ENCODE peak calls at places on chromosomes 6 and 20, in four cellular contexts. U is HepG2, W is A549, B is WTC11. E is an unnamed sample.

GRCh38 chr20:44348168-44348659 is 7.3 kb upstream of the HNF4A start:
- DNase-seq in U (no peak), W (no peak), B (no peak), E (no peak)

GRCh38 chr6:43624786-43625288 is 4.2 kb downstream of the GTPBP2 start:
- DNase-seq in U (no peak), W (no peak), B (no peak), E (no peak)

GRCh38 chr6:110039996-110040383 is 61.9 kb downstream of the GPR6 start:
- DNase-seq in B (peak), W (peak), U (no peak), E (no peak)

GRCh38 chr20:51223163-51223562 is 200.3 kb upstream of the KCNG1 start:
- DNase-seq in W (no peak), U (no peak), B (no peak), E (no peak)

GRCh38 chr6:38432479-38432878 is 207.2 kb downstream of the BTBD9 start:
- DNase-seq in W (no peak), B (no peak), U (no peak), E (no peak)

GRCh38 chr6:22610127-22610526 is 40.8 kb downstream of the HDGFL1 start:
- DNase-seq in W (no peak), B (no peak), U (no peak), E (no peak)

GRCh38 chr20:5642155-5642981 is 107.8 kb upstream of the SHLD1 start:
- DNase-seq in U (no peak), W (no peak), B (no peak), E (no peak)

GRCh38 chr6:142359271-142359960 is 57.6 kb downstream of the ADGRG6 start:
- DNase-seq in B (no peak), W (no peak), U (no peak), E (no peak)

GRCh38 chr6:142218441-142218840 is 71.4 kb downstream of the VTA1 start:
- DNase-seq in W (no peak), U (no peak), B (no peak), E (no peak)

GRCh38 chr6:138970856-138971425 is 17.1 kb downstream of the REPS1 start:
- DNase-seq in U (no peak), B (no peak), W (peak), E (no peak)
- TF ChIP-seq JUN in U (no peak), B (no peak), W (no peak), E (no peak)

GRCh38 chr20:60147004-60147403 is 188.8 kb downstream of the CDH26 start:
- DNase-seq in B (no peak), W (no peak), U (no peak), E (no peak)
- TF ChIP-seq HMGXB4 in B (no peak), W (no peak), U (no peak), E (no peak)

GRCh38 chr20:62219992-62220665 is at the start of gene HRH3:
- DNase-seq in W (no peak), B (peak), U (peak), E (peak)

GRCh38 chr20:62216636-62217566 is 3.2 kb downstream of the HRH3 start:
- DNase-seq in B (no peak), W (no peak), U (no peak), E (no peak)

GRCh38 chr20:62220666-62221568 is 839 bp upstream of the HRH3 start:
- DNase-seq in U (no peak), B (peak), W (no peak), E (no peak)

GRCh38 chr20:62217913-62218773 is 1.9 kb downstream of the HRH3 start:
- DNase-seq in B (no peak), W (no peak), U (no peak), E (no peak)

DNA sequence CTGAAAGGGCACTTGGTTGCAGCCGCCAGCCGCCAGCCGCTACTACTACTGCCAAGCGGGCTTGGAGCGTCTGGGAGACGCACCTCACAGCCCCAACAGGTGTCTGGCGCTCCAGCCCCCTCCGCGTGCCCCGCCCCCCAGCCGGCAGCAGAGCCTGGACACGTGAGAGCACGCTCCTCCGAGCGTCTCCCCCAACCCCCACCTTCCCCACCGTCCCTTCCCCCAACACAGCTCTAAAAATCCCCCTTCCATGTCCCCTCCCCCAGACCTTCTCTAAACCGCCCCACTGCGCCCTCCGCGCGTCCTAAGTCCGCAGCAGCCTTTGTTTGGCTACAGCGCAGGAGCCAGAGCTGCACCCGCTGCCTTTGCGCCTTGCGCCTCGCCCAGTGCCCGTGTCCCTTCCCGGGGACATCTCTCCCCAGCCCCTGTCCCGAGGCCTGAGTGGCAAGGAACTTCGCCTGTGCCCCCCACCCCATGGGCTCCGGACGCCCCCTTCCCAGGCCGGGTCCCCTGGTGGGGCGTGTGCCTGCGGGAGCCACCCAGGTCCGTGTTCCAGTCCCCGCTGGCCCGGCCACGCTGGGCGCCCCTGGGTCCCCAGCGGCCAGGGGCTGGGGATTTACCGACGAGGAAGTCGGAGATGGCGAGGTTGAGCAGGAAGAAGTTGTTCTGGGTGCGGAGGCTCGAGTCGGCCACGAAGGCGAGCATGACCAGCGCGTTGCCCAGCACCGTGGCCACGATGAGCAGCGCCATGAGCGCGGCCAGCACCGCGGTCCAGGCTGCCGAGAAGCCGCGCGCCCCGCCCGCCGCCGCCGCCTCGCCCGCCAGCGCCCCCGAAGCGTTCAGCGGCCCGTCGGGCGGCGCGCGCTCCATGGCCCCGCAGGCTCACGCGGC is 732 bp downstream of the HRH3 start:
- DNase-seq in B (peak), W (peak), U (no peak), E (no peak)
- TF ChIP-seq JUN in B (no peak), W (no peak), U (no peak), E (no peak)

DNA sequence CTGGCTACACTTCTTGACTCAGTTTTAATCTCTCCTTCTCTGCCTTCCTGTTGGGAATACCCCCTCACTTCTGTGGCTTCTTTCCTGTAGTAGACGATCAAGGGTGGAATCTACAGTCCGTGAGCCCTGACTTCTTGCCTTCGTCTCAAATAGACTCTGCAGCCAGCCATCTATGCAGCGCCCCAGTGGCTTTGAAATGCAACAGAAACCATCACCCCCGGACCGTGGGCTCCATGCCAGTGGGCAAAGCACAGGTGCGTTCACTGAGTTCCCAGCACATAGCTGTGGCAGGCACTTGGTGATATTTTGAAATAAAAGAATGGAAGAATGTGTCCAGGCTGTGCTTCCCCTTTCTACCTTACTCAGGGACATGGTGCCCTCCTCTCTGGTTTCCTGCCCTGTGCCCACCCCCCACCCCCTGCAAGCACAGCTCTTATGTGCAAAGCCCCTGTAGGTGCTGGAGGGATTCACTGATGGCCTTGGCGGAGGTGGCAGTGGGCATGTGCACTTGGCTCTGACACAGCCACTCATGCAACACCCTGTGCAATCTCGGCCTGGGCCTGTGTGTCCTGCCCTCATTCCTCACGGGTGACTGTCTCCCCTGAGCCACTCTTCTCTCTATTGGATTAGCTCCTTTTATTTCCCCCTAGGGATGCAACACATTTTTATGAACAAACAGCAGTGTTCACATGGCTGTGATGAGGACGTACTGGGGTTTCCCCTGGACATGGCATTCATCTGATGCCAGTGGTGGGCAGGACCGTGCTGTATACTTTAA is 5.5 kb upstream of the CDSN start:
- DNase-seq in B (no peak), W (peak), U (no peak), E (no peak)
- TF ChIP-seq HMGXB4 in B (no peak), W (no peak), U (no peak), E (no peak)

GRCh38 chr6:45742591-45742990 is 273.1 kb downstream of the CLIC5 start:
- DNase-seq in B (no peak), W (no peak), U (no peak), E (no peak)

GRCh38 chr6:45739058-45739457 is 276.6 kb downstream of the CLIC5 start:
- DNase-seq in W (no peak), U (no peak), B (no peak), E (no peak)

GRCh38 chr6:45738057-45738455 is 277.6 kb downstream of the CLIC5 start:
- DNase-seq in W (no peak), B (no peak), U (no peak), E (no peak)

GRCh38 chr6:45743028-45743615 is 272.5 kb downstream of the CLIC5 start:
- DNase-seq in B (no peak), U (peak), W (no peak), E (no peak)

DNA sequence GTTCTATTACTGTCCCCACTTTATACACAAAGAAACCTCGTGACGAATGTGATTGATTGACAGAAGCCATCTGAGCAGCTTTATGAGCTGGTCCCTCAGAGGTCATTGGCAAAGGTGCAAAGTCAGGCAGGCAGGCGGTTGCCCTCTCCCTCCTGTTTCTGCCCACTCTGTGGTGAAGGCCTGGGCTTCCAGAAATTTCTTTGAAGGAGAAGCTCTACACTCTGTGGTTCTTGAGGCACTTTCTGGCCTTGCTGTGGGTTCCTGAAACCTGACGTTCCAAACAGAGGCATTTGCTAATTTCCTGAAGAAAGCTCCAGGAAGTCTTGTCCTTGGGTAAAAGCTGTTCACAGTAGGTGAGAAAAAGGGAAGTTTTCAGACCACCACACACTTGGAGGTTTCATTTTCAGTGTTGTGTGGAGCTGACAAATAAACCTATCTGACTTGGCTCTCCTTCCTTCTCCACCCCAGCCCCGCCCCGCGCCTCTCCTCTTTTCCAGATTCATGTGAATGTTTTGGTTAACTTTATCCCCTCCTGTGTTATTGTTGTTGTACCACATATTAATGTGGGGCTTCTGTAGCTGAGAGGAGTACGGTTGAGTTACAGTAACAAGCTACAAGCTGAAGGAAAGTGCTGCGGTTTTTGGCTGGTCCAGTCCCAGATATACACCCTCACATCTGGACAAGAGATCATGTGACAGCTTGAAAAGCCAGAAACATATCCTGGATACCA is 274.1 kb downstream of the CLIC5 start:
- DNase-seq in W (no peak), U (no peak), B (no peak), E (no peak)
- TF ChIP-seq JUN in W (no peak), U (no peak), B (no peak), E (no peak)

GRCh38 chr6:158033751-158034702 is 52.4 kb downstream of the SYNJ2 start:
- DNase-seq in B (no peak), W (peak), U (peak), E (no peak)
- TF ChIP-seq HMGXB4 in B (no peak), W (no peak), U (peak), E (no peak)

GRCh38 chr20:35592339-35592960 is 23.2 kb upstream of the SPAG4 start:
- DNase-seq in W (no peak), B (no peak), U (no peak), E (peak)
- TF ChIP-seq JUN in W (no peak), B (no peak), U (no peak), E (no peak)

GRCh38 chr6:116773886-116774285 is 8.4 kb upstream of the FAM162B start:
- DNase-seq in U (no peak), W (no peak), B (no peak), E (no peak)

GRCh38 chr6:116783852-116784251 is 18.3 kb upstream of the FAM162B start:
- DNase-seq in U (no peak), B (no peak), W (no peak), E (no peak)

DNA sequence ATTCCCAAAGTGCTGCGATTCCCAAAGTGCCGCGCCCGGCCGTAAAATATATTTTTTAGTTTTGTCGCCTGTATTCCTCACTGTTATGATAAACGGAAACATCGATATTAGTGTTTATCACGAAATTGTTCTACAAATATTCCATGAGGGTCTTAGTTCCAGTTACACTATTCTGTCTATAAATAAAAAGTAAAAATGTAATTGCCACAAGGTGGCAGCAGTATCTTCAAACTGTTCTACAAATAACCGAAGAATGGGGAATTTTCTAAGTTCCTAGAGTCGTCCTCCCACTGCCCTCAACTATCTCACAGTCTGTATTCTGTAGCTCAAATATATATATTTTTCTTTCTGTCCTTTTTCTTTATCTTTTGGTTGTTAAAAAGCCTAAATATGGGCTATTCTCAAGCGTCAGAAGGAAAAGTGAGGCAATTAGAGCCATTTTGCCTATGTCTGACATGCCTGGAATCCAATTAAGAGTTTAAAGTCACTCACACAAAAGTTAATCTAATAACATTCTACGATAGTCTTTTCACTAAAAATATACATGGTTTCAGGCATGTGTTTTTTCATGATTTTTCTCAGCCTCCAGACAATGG is 14.1 kb upstream of the FAM162B start:
- DNase-seq in B (no peak), U (peak), W (peak), E (peak)
- TF ChIP-seq HMGXB4 in B (no peak), U (no peak), W (no peak), E (no peak)

DNA sequence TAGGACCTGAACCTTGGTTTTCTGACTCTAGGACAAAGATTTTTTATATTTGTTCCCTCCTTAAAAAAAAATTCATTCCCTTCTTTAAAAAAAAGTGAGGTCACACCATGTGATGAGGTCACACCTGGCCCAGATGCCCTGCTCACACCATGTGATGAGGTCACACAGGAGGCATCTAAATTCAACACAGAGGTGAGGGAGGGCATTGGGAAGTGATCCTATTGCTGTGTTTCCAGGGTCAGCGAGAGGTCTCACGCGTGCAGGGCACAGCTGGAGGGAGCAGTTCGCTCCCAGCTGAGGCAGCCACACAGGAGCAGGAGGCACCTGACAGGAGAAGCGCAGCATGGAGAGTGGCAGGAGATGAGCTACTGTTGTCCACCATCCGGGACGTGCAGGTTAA is 92.5 kb downstream of the SLC22A23 start:
- DNase-seq in B (no peak), W (no peak), U (no peak), E (no peak)
- TF ChIP-seq JUN in B (no peak), W (no peak), U (no peak), E (no peak)

GRCh38 chr6:12818324-12818723 is 101.8 kb downstream of the PHACTR1 start:
- DNase-seq in W (no peak), U (no peak), B (no peak), E (no peak)
- TF ChIP-seq HMGXB4 in W (no peak), U (no peak), B (no peak), E (no peak)